ENCODE peak calls at places on chromosome X, in four cellular contexts. One of them, this sample, is unnamed.

GRCh38 chrX:47481160-47481559 is 1.9 kb downstream of the ZNF41 start:
- DNase-seq in neuronal stem cell: no peak
- DNase-seq in mammary epithelial cell: no peak
- DNase-seq in DND-41: no peak
- DNase-seq in this sample: no peak

GRCh38 chrX:154010330-154011087 is 9.2 kb downstream of the IRAK1 start:
- DNase-seq in DND-41: no peak
- DNase-seq in neuronal stem cell: no peak
- DNase-seq in mammary epithelial cell: no peak
- DNase-seq in this sample: peak; percentile 72

GRCh38 chrX:97039363-97040029 is 155.8 kb downstream of the RPA4 start:
- DNase-seq in neuronal stem cell: no peak
- DNase-seq in DND-41: no peak
- DNase-seq in mammary epithelial cell: peak; percentile 9
- DNase-seq in this sample: peak; percentile 55

GRCh38 chrX:56232221-56233082 is at the start of gene KLF8:
- DNase-seq in DND-41: no peak
- DNase-seq in mammary epithelial cell: peak; percentile 71
- DNase-seq in neuronal stem cell: no peak
- DNase-seq in this sample: no peak

GRCh38 chrX:97238632-97239031 is 354.9 kb downstream of the RPA4 start:
- DNase-seq in DND-41: no peak
- DNase-seq in mammary epithelial cell: no peak
- DNase-seq in neuronal stem cell: no peak
- DNase-seq in this sample: no peak

GRCh38 chrX:130418066-130418465 is 16.3 kb downstream of the RBMX2 start:
- DNase-seq in mammary epithelial cell: no peak
- DNase-seq in neuronal stem cell: no peak
- DNase-seq in DND-41: no peak
- DNase-seq in this sample: no peak

GRCh38 chrX:148371251-148371650 is 129.2 kb upstream of the AFF2 start:
- DNase-seq in neuronal stem cell: no peak
- DNase-seq in DND-41: no peak
- DNase-seq in mammary epithelial cell: no peak
- DNase-seq in this sample: no peak

GRCh38 chrX:40912576-40912975 is 172.7 kb upstream of the USP9X start:
- DNase-seq in mammary epithelial cell: peak; percentile 81
- DNase-seq in DND-41: no peak
- DNase-seq in neuronal stem cell: no peak
- DNase-seq in this sample: peak; percentile 8

GRCh38 chrX:105822138-105823091 is at the start of gene NRK:
- DNase-seq in DND-41: no peak
- DNase-seq in neuronal stem cell: no peak
- DNase-seq in mammary epithelial cell: no peak
- DNase-seq in this sample: peak; percentile 8

GRCh38 chrX:10028283-10029104 is 61.3 kb downstream of the CLDN34 start:
- DNase-seq in mammary epithelial cell: no peak
- DNase-seq in DND-41: no peak
- DNase-seq in neuronal stem cell: no peak
- DNase-seq in this sample: no peak
- H3K4me1 ChIP-seq in mammary epithelial cell: peaks cover 2% of the 10 kb centered on the region
- H3K4me1 ChIP-seq in DND-41: no peaks in the 10 kb centered on the region
- H3K4me1 ChIP-seq in neuronal stem cell: no peaks in the 10 kb centered on the region
- H3K4me1 ChIP-seq in this sample: peaks cover 3% of the 10 kb centered on the region

GRCh38 chrX:57641338-57641737 is 38.7 kb downstream of the NLRP2B start:
- DNase-seq in DND-41: no peak
- DNase-seq in neuronal stem cell: no peak
- DNase-seq in mammary epithelial cell: peak; percentile 25
- DNase-seq in this sample: no peak

GRCh38 chrX:57643698-57644097 is 36.4 kb downstream of the NLRP2B start:
- DNase-seq in neuronal stem cell: no peak
- DNase-seq in DND-41: no peak
- DNase-seq in mammary epithelial cell: no peak
- DNase-seq in this sample: no peak

GRCh38 chrX:57640674-57641016 is 39.4 kb downstream of the NLRP2B start:
- DNase-seq in DND-41: no peak
- DNase-seq in neuronal stem cell: no peak
- DNase-seq in mammary epithelial cell: no peak
- DNase-seq in this sample: no peak
- H3K27ac ChIP-seq in DND-41: no peak overlapping the region
- H3K27ac ChIP-seq in neuronal stem cell: no peak overlapping the region
- H3K27ac ChIP-seq in mammary epithelial cell: no peak overlapping the region
- H3K27ac ChIP-seq in this sample: no peak overlapping the region

GRCh38 chrX:11481035-11481434 is 184.7 kb downstream of the ARHGAP6 start:
- DNase-seq in mammary epithelial cell: no peak
- DNase-seq in neuronal stem cell: no peak
- DNase-seq in DND-41: no peak
- DNase-seq in this sample: no peak
- H2AFZ ChIP-seq in mammary epithelial cell: no peak overlapping the region
- H2AFZ ChIP-seq in neuronal stem cell: no peak overlapping the region
- H2AFZ ChIP-seq in DND-41: no peak overlapping the region
- H2AFZ ChIP-seq in this sample: peak overlapping the region; percentile 62

GRCh38 chrX:13126785-13127184 is 82.4 kb upstream of the FAM9C start:
- DNase-seq in mammary epithelial cell: no peak
- DNase-seq in neuronal stem cell: no peak
- DNase-seq in DND-41: no peak
- DNase-seq in this sample: no peak

GRCh38 chrX:13123247-13123856 is 78.9 kb upstream of the FAM9C start:
- DNase-seq in DND-41: peak; percentile 39
- DNase-seq in neuronal stem cell: no peak
- DNase-seq in mammary epithelial cell: no peak
- DNase-seq in this sample: no peak

GRCh38 chrX:13125188-13125587 is 80.8 kb upstream of the FAM9C start:
- DNase-seq in mammary epithelial cell: no peak
- DNase-seq in neuronal stem cell: no peak
- DNase-seq in DND-41: no peak
- DNase-seq in this sample: no peak

GRCh38 chrX:13121020-13121419 is 76.6 kb upstream of the FAM9C start:
- DNase-seq in neuronal stem cell: no peak
- DNase-seq in mammary epithelial cell: no peak
- DNase-seq in DND-41: no peak
- DNase-seq in this sample: no peak

GRCh38 chrX:13123857-13124345 is 79.5 kb upstream of the FAM9C start:
- DNase-seq in neuronal stem cell: no peak
- DNase-seq in DND-41: no peak
- DNase-seq in mammary epithelial cell: no peak
- DNase-seq in this sample: peak; percentile 61
- H3K4me1 ChIP-seq in neuronal stem cell: peaks cover 4% of the 10 kb centered on the region
- H3K4me1 ChIP-seq in DND-41: peaks cover 34% of the 10 kb centered on the region
- H3K4me1 ChIP-seq in mammary epithelial cell: peaks cover 6% of the 10 kb centered on the region
- H3K4me1 ChIP-seq in this sample: peaks cover 37% of the 10 kb centered on the region

GRCh38 chrX:9856596-9856995 is 70.4 kb downstream of the SHROOM2 start:
- DNase-seq in mammary epithelial cell: no peak
- DNase-seq in DND-41: no peak
- DNase-seq in neuronal stem cell: no peak
- DNase-seq in this sample: no peak

GRCh38 chrX:9858080-9858479 is 71.9 kb downstream of the SHROOM2 start:
- DNase-seq in DND-41: no peak
- DNase-seq in neuronal stem cell: no peak
- DNase-seq in mammary epithelial cell: no peak
- DNase-seq in this sample: no peak

GRCh38 chrX:9857575-9857974 is 71.3 kb downstream of the SHROOM2 start:
- DNase-seq in DND-41: no peak
- DNase-seq in neuronal stem cell: no peak
- DNase-seq in mammary epithelial cell: no peak
- DNase-seq in this sample: no peak

GRCh38 chrX:9853307-9853706 is 67.1 kb downstream of the SHROOM2 start:
- DNase-seq in neuronal stem cell: no peak
- DNase-seq in mammary epithelial cell: no peak
- DNase-seq in DND-41: no peak
- DNase-seq in this sample: no peak

GRCh38 chrX:9855536-9856320 is 69.5 kb downstream of the SHROOM2 start:
- DNase-seq in neuronal stem cell: no peak
- DNase-seq in mammary epithelial cell: no peak
- DNase-seq in DND-41: no peak
- DNase-seq in this sample: no peak
- H3K27ac ChIP-seq in neuronal stem cell: no peak overlapping the region
- H3K27ac ChIP-seq in mammary epithelial cell: no peak overlapping the region
- H3K27ac ChIP-seq in DND-41: no peak overlapping the region
- H3K27ac ChIP-seq in this sample: no peak overlapping the region

GRCh38 chrX:16191605-16192004 is 24.3 kb downstream of the MAGEB17 start:
- DNase-seq in DND-41: no peak
- DNase-seq in neuronal stem cell: no peak
- DNase-seq in mammary epithelial cell: no peak
- DNase-seq in this sample: no peak

GRCh38 chrX:16199343-16199742 is 32.1 kb downstream of the MAGEB17 start:
- DNase-seq in mammary epithelial cell: no peak
- DNase-seq in neuronal stem cell: no peak
- DNase-seq in DND-41: no peak
- DNase-seq in this sample: no peak

GRCh38 chrX:16196829-16197228 is 29.5 kb downstream of the MAGEB17 start:
- DNase-seq in neuronal stem cell: no peak
- DNase-seq in DND-41: no peak
- DNase-seq in mammary epithelial cell: no peak
- DNase-seq in this sample: no peak
- H2AFZ ChIP-seq in neuronal stem cell: no peak overlapping the region
- H2AFZ ChIP-seq in DND-41: no peak overlapping the region
- H2AFZ ChIP-seq in mammary epithelial cell: no peak overlapping the region
- H2AFZ ChIP-seq in this sample: no peak overlapping the region

GRCh38 chrX:101430457-101431078 is 22.5 kb downstream of the HNRNPH2 start:
- DNase-seq in DND-41: no peak
- DNase-seq in neuronal stem cell: no peak
- DNase-seq in mammary epithelial cell: peak; percentile 32
- DNase-seq in this sample: no peak
- H3K4me1 ChIP-seq in DND-41: no peaks in the 10 kb centered on the region
- H3K4me1 ChIP-seq in neuronal stem cell: no peaks in the 10 kb centered on the region
- H3K4me1 ChIP-seq in mammary epithelial cell: no peaks in the 10 kb centered on the region
- H3K4me1 ChIP-seq in this sample: peaks cover 14% of the 10 kb centered on the region

GRCh38 chrX:109739625-109740024 is 6.6 kb upstream of the ACSL4 start:
- DNase-seq in DND-41: no peak
- DNase-seq in neuronal stem cell: no peak
- DNase-seq in mammary epithelial cell: no peak
- DNase-seq in this sample: no peak
- H3K27ac ChIP-seq in DND-41: no peak overlapping the region
- H3K27ac ChIP-seq in neuronal stem cell: no peak overlapping the region
- H3K27ac ChIP-seq in mammary epithelial cell: no peak overlapping the region
- H3K27ac ChIP-seq in this sample: no peak overlapping the region

DNA sequence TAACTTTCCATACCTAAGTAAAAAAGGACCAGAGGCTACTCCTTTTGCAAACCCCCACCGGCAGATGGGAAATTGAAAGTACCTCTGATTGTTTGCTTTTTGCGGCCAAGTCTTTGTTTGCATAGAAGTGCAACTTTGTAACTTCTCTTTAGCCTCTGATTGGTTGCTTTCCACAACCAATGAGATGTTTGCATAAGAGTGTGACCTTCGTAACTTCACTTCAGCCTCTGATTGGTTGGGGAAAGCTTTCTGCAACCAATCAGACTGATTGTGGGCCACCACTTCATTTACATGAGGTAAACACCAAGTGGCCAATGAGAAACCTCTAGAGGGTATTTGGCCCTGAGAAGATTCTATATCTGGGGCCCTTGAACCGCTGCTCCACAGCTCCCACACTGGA is 48.8 kb upstream of the PGRMC1 start:
- DNase-seq in mammary epithelial cell: no peak
- DNase-seq in DND-41: no peak
- DNase-seq in neuronal stem cell: no peak
- DNase-seq in this sample: no peak
- H2AFZ ChIP-seq in mammary epithelial cell: no peak overlapping the region
- H2AFZ ChIP-seq in DND-41: no peak overlapping the region
- H2AFZ ChIP-seq in neuronal stem cell: peak overlapping the region; percentile 72
- H2AFZ ChIP-seq in this sample: no peak overlapping the region

This sample was measured in osteoblast.